ENCODE peak calls at places on chromosomes 16 and 17, in nine cellular contexts. One of them, this sample, is unnamed.

GRCh38 chr17:74295625-74296547 is 21.9 kb downstream of the DNAI2 start:
- DNase-seq in sigmoid colon: no peak
- DNase-seq in fibroblast of lung: no peak
- DNase-seq in esophagus muscularis mucosa: no peak
- DNase-seq in AG04450: no peak
- DNase-seq in AG04449: no peak
- DNase-seq in activated CD8-positive, alpha-beta T cell treated with anti-CD3 and anti-CD28 coated beads for 36 hours: no peak
- DNase-seq in NB4: no peak
- DNase-seq in esophagus squamous epithelium: no peak
- DNase-seq in this sample: no peak

GRCh38 chr17:42759982-42760651 is 910 bp upstream of the RAMP2 start:
- DNase-seq in sigmoid colon: no peak
- DNase-seq in fibroblast of lung: no peak
- DNase-seq in esophagus muscularis mucosa: no peak
- DNase-seq in AG04450: no peak
- DNase-seq in AG04449: no peak
- DNase-seq in activated CD8-positive, alpha-beta T cell treated with anti-CD3 and anti-CD28 coated beads for 36 hours: no peak
- DNase-seq in NB4: peak
- DNase-seq in esophagus squamous epithelium: no peak
- DNase-seq in this sample: peak

GRCh38 chr17:58086953-58087352 is 3.7 kb downstream of the DYNLL2 start:
- DNase-seq in sigmoid colon: no peak
- DNase-seq in fibroblast of lung: no peak
- DNase-seq in esophagus muscularis mucosa: peak
- DNase-seq in AG04450: no peak
- DNase-seq in AG04449: no peak
- DNase-seq in activated CD8-positive, alpha-beta T cell treated with anti-CD3 and anti-CD28 coated beads for 36 hours: no peak
- DNase-seq in NB4: no peak
- DNase-seq in esophagus squamous epithelium: no peak
- DNase-seq in this sample: no peak

GRCh38 chr16:1027416-1027815 is 45.1 kb upstream of the SSTR5 start:
- DNase-seq in sigmoid colon: no peak
- DNase-seq in fibroblast of lung: no peak
- DNase-seq in esophagus muscularis mucosa: no peak
- DNase-seq in AG04450: no peak
- DNase-seq in AG04449: no peak
- DNase-seq in activated CD8-positive, alpha-beta T cell treated with anti-CD3 and anti-CD28 coated beads for 36 hours: no peak
- DNase-seq in NB4: no peak
- DNase-seq in esophagus squamous epithelium: no peak
- DNase-seq in this sample: no peak

GRCh38 chr17:1894753-1895339 is 65.0 kb downstream of the RPA1 start:
- DNase-seq in sigmoid colon: no peak
- DNase-seq in fibroblast of lung: no peak
- DNase-seq in esophagus muscularis mucosa: no peak
- DNase-seq in AG04450: no peak
- DNase-seq in AG04449: no peak
- DNase-seq in activated CD8-positive, alpha-beta T cell treated with anti-CD3 and anti-CD28 coated beads for 36 hours: no peak
- DNase-seq in NB4: no peak
- DNase-seq in esophagus squamous epithelium: no peak
- DNase-seq in this sample: no peak

GRCh38 chr16:76668207-76668725 is 391.1 kb downstream of the CNTNAP4 start:
- DNase-seq in sigmoid colon: no peak
- DNase-seq in fibroblast of lung: no peak
- DNase-seq in esophagus muscularis mucosa: no peak
- DNase-seq in AG04450: no peak
- DNase-seq in AG04449: no peak
- DNase-seq in activated CD8-positive, alpha-beta T cell treated with anti-CD3 and anti-CD28 coated beads for 36 hours: no peak
- DNase-seq in NB4: peak
- DNase-seq in esophagus squamous epithelium: no peak
- DNase-seq in this sample: no peak

GRCh38 chr17:40448639-40449261 is 5.5 kb downstream of the IGFBP4 start:
- DNase-seq in sigmoid colon: no peak
- DNase-seq in fibroblast of lung: peak
- DNase-seq in esophagus muscularis mucosa: no peak
- DNase-seq in AG04450: no peak
- DNase-seq in AG04449: no peak
- DNase-seq in activated CD8-positive, alpha-beta T cell treated with anti-CD3 and anti-CD28 coated beads for 36 hours: no peak
- DNase-seq in NB4: no peak
- DNase-seq in esophagus squamous epithelium: no peak
- DNase-seq in this sample: no peak

GRCh38 chr17:81543339-81543675 is 8.8 kb downstream of the FAAP100 start:
- DNase-seq in sigmoid colon: no peak
- DNase-seq in fibroblast of lung: no peak
- DNase-seq in esophagus muscularis mucosa: no peak
- DNase-seq in AG04450: no peak
- DNase-seq in AG04449: no peak
- DNase-seq in activated CD8-positive, alpha-beta T cell treated with anti-CD3 and anti-CD28 coated beads for 36 hours: no peak
- DNase-seq in NB4: no peak
- DNase-seq in esophagus squamous epithelium: no peak
- DNase-seq in this sample: no peak

GRCh38 chr16:57948027-57948426 is 22.9 kb downstream of the CNGB1 start:
- DNase-seq in sigmoid colon: no peak
- DNase-seq in fibroblast of lung: no peak
- DNase-seq in esophagus muscularis mucosa: no peak
- DNase-seq in AG04450: no peak
- DNase-seq in AG04449: no peak
- DNase-seq in activated CD8-positive, alpha-beta T cell treated with anti-CD3 and anti-CD28 coated beads for 36 hours: no peak
- DNase-seq in NB4: no peak
- DNase-seq in esophagus squamous epithelium: no peak
- DNase-seq in this sample: no peak

GRCh38 chr17:58313815-58314705 is 14.5 kb downstream of the TSPOAP1 start:
- DNase-seq in sigmoid colon: no peak
- DNase-seq in fibroblast of lung: no peak
- DNase-seq in esophagus muscularis mucosa: no peak
- DNase-seq in AG04450: no peak
- DNase-seq in AG04449: no peak
- DNase-seq in activated CD8-positive, alpha-beta T cell treated with anti-CD3 and anti-CD28 coated beads for 36 hours: no peak
- DNase-seq in NB4: no peak
- DNase-seq in esophagus squamous epithelium: no peak
- DNase-seq in this sample: no peak

GRCh38 chr16:85005278-85006069 is 5.9 kb downstream of the ZDHHC7 start:
- DNase-seq in sigmoid colon: peak
- DNase-seq in fibroblast of lung: no peak
- DNase-seq in esophagus muscularis mucosa: no peak
- DNase-seq in AG04450: no peak
- DNase-seq in AG04449: no peak
- DNase-seq in activated CD8-positive, alpha-beta T cell treated with anti-CD3 and anti-CD28 coated beads for 36 hours: no peak
- DNase-seq in NB4: no peak
- DNase-seq in esophagus squamous epithelium: no peak
- DNase-seq in this sample: no peak

GRCh38 chr17:51154176-51154575 is 817 bp downstream of the NME1 start:
- DNase-seq in sigmoid colon: no peak
- DNase-seq in fibroblast of lung: peak
- DNase-seq in esophagus muscularis mucosa: no peak
- DNase-seq in AG04450: no peak
- DNase-seq in AG04449: no peak
- DNase-seq in activated CD8-positive, alpha-beta T cell treated with anti-CD3 and anti-CD28 coated beads for 36 hours: no peak
- DNase-seq in NB4: peak
- DNase-seq in esophagus squamous epithelium: no peak
- DNase-seq in this sample: no peak

GRCh38 chr17:65559802-65560627 is 1.4 kb downstream of the AXIN2 start:
- DNase-seq in sigmoid colon: no peak
- DNase-seq in fibroblast of lung: no peak
- DNase-seq in esophagus muscularis mucosa: no peak
- DNase-seq in AG04450: no peak
- DNase-seq in AG04449: no peak
- DNase-seq in activated CD8-positive, alpha-beta T cell treated with anti-CD3 and anti-CD28 coated beads for 36 hours: no peak
- DNase-seq in NB4: no peak
- DNase-seq in esophagus squamous epithelium: no peak
- DNase-seq in this sample: peak

GRCh38 chr16:82152192-82152591 is 17.8 kb downstream of the MPHOSPH6 start:
- DNase-seq in sigmoid colon: no peak
- DNase-seq in fibroblast of lung: peak
- DNase-seq in esophagus muscularis mucosa: no peak
- DNase-seq in AG04450: peak
- DNase-seq in AG04449: no peak
- DNase-seq in activated CD8-positive, alpha-beta T cell treated with anti-CD3 and anti-CD28 coated beads for 36 hours: no peak
- DNase-seq in NB4: no peak
- DNase-seq in esophagus squamous epithelium: no peak
- DNase-seq in this sample: no peak

GRCh38 chr17:47789611-47790520 is 31.7 kb downstream of the OSBPL7 start:
- DNase-seq in sigmoid colon: no peak
- DNase-seq in fibroblast of lung: peak
- DNase-seq in esophagus muscularis mucosa: peak
- DNase-seq in AG04450: no peak
- DNase-seq in AG04449: no peak
- DNase-seq in activated CD8-positive, alpha-beta T cell treated with anti-CD3 and anti-CD28 coated beads for 36 hours: peak
- DNase-seq in NB4: no peak
- DNase-seq in esophagus squamous epithelium: no peak
- DNase-seq in this sample: peak

DNA sequence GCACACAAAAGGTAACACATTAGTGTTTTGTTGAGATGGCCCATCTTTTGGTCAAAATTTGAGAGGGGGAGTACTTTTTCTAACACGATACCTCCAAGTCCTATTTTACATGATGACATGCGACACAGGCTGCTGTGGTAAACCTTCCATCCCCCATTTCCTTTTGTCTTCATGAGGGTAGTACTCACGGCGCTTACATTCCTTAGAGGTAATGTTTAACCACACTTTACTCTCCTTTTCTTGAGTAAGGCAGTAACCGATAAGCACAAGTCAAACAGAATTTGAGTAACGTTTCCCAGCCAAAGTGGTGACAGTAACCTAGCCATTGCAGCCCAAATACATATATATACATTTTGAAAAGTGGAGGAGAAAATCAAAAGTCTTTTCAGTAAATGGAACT is 35.8 kb upstream of the PITPNM3 start:
- DNase-seq in sigmoid colon: no peak
- DNase-seq in fibroblast of lung: no peak
- DNase-seq in esophagus muscularis mucosa: peak
- DNase-seq in AG04450: no peak
- DNase-seq in AG04449: no peak
- DNase-seq in activated CD8-positive, alpha-beta T cell treated with anti-CD3 and anti-CD28 coated beads for 36 hours: no peak
- DNase-seq in NB4: no peak
- DNase-seq in esophagus squamous epithelium: no peak
- DNase-seq in this sample: no peak
- TF ChIP-seq CTCF in sigmoid colon: no peak
- TF ChIP-seq CTCF in fibroblast of lung: no peak
- TF ChIP-seq CTCF in esophagus muscularis mucosa: no peak
- TF ChIP-seq CTCF in AG04450: no peak
- TF ChIP-seq CTCF in AG04449: no peak
- TF ChIP-seq CTCF in activated CD8-positive, alpha-beta T cell treated with anti-CD3 and anti-CD28 coated beads for 36 hours: no peak
- TF ChIP-seq CTCF in NB4: no peak
- TF ChIP-seq CTCF in esophagus squamous epithelium: no peak
- TF ChIP-seq CTCF in this sample: no peak

GRCh38 chr17:21369395-21369794 is 6.8 kb upstream of the KCNJ12 start:
- DNase-seq in sigmoid colon: no peak
- DNase-seq in fibroblast of lung: no peak
- DNase-seq in esophagus muscularis mucosa: no peak
- DNase-seq in AG04450: no peak
- DNase-seq in AG04449: no peak
- DNase-seq in activated CD8-positive, alpha-beta T cell treated with anti-CD3 and anti-CD28 coated beads for 36 hours: no peak
- DNase-seq in NB4: no peak
- DNase-seq in esophagus squamous epithelium: no peak
- DNase-seq in this sample: no peak
- TF ChIP-seq CTCF in sigmoid colon: no peak
- TF ChIP-seq CTCF in fibroblast of lung: no peak
- TF ChIP-seq CTCF in esophagus muscularis mucosa: no peak
- TF ChIP-seq CTCF in AG04450: no peak
- TF ChIP-seq CTCF in AG04449: no peak
- TF ChIP-seq CTCF in activated CD8-positive, alpha-beta T cell treated with anti-CD3 and anti-CD28 coated beads for 36 hours: no peak
- TF ChIP-seq CTCF in NB4: no peak
- TF ChIP-seq CTCF in esophagus squamous epithelium: no peak
- TF ChIP-seq CTCF in this sample: no peak

GRCh38 chr16:46629331-46629843 is 8.2 kb upstream of the SHCBP1 start:
- DNase-seq in sigmoid colon: no peak
- DNase-seq in fibroblast of lung: peak
- DNase-seq in esophagus muscularis mucosa: no peak
- DNase-seq in AG04450: no peak
- DNase-seq in AG04449: no peak
- DNase-seq in activated CD8-positive, alpha-beta T cell treated with anti-CD3 and anti-CD28 coated beads for 36 hours: no peak
- DNase-seq in NB4: peak
- DNase-seq in esophagus squamous epithelium: no peak
- DNase-seq in this sample: peak
- TF ChIP-seq CTCF in sigmoid colon: no peak
- TF ChIP-seq CTCF in fibroblast of lung: peak
- TF ChIP-seq CTCF in esophagus muscularis mucosa: no peak
- TF ChIP-seq CTCF in AG04450: peak
- TF ChIP-seq CTCF in AG04449: peak
- TF ChIP-seq CTCF in activated CD8-positive, alpha-beta T cell treated with anti-CD3 and anti-CD28 coated beads for 36 hours: no peak
- TF ChIP-seq CTCF in NB4: peak
- TF ChIP-seq CTCF in esophagus squamous epithelium: peak
- TF ChIP-seq CTCF in this sample: no peak

GRCh38 chr17:66989076-66989475 is 24.6 kb downstream of the CACNG4 start:
- DNase-seq in sigmoid colon: no peak
- DNase-seq in fibroblast of lung: no peak
- DNase-seq in esophagus muscularis mucosa: no peak
- DNase-seq in AG04450: no peak
- DNase-seq in AG04449: no peak
- DNase-seq in activated CD8-positive, alpha-beta T cell treated with anti-CD3 and anti-CD28 coated beads for 36 hours: no peak
- DNase-seq in NB4: no peak
- DNase-seq in esophagus squamous epithelium: no peak
- DNase-seq in this sample: no peak

GRCh38 chr17:66986659-66987058 is 22.2 kb downstream of the CACNG4 start:
- DNase-seq in sigmoid colon: no peak
- DNase-seq in fibroblast of lung: no peak
- DNase-seq in esophagus muscularis mucosa: no peak
- DNase-seq in AG04450: no peak
- DNase-seq in AG04449: no peak
- DNase-seq in activated CD8-positive, alpha-beta T cell treated with anti-CD3 and anti-CD28 coated beads for 36 hours: no peak
- DNase-seq in NB4: no peak
- DNase-seq in esophagus squamous epithelium: no peak
- DNase-seq in this sample: no peak

GRCh38 chr17:66989579-66989978 is 25.1 kb downstream of the CACNG4 start:
- DNase-seq in sigmoid colon: no peak
- DNase-seq in fibroblast of lung: no peak
- DNase-seq in esophagus muscularis mucosa: no peak
- DNase-seq in AG04450: no peak
- DNase-seq in AG04449: no peak
- DNase-seq in activated CD8-positive, alpha-beta T cell treated with anti-CD3 and anti-CD28 coated beads for 36 hours: no peak
- DNase-seq in NB4: no peak
- DNase-seq in esophagus squamous epithelium: no peak
- DNase-seq in this sample: no peak

GRCh38 chr17:66987059-66987616 is 22.6 kb downstream of the CACNG4 start:
- DNase-seq in sigmoid colon: no peak
- DNase-seq in fibroblast of lung: no peak
- DNase-seq in esophagus muscularis mucosa: no peak
- DNase-seq in AG04450: no peak
- DNase-seq in AG04449: no peak
- DNase-seq in activated CD8-positive, alpha-beta T cell treated with anti-CD3 and anti-CD28 coated beads for 36 hours: no peak
- DNase-seq in NB4: no peak
- DNase-seq in esophagus squamous epithelium: no peak
- DNase-seq in this sample: no peak

DNA sequence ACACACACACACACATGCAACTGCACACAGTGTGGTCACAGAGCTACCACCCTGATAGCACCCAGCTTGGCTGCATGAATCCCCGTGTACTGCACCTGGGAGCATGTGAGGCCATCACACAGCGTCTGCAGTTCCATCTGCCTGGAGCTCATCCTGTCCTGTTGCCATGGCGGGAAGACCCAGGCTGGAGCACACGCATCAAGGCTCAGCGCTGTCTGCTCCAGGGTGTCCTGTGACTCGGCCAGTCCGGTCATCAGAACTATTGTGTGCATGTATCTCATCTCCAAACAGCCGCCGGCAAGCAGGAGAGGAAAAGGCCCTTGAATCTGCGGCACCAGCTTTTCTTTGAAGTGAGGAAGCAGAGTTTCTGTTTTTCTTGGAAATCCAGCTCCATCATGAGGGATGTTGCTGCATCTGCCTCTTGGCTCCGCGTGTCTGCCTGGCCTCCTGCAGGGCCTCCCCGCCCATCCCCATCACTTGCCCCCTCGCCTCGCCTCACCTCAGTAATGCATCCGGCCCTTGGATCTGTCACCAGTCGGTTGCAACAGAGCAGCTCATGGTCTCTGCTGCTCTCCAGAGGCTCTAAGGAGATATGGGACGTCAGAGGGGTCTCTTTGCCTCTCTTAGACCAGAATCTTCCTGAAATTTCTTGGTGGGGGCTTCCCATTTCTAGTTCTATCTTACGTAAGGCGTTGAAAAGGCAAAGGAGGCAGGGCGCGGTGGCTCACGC is 23.7 kb downstream of the CACNG4 start:
- DNase-seq in sigmoid colon: no peak
- DNase-seq in fibroblast of lung: no peak
- DNase-seq in esophagus muscularis mucosa: no peak
- DNase-seq in AG04450: no peak
- DNase-seq in AG04449: no peak
- DNase-seq in activated CD8-positive, alpha-beta T cell treated with anti-CD3 and anti-CD28 coated beads for 36 hours: no peak
- DNase-seq in NB4: no peak
- DNase-seq in esophagus squamous epithelium: no peak
- DNase-seq in this sample: no peak
- TF ChIP-seq CTCF in sigmoid colon: no peak
- TF ChIP-seq CTCF in fibroblast of lung: no peak
- TF ChIP-seq CTCF in esophagus muscularis mucosa: no peak
- TF ChIP-seq CTCF in AG04450: no peak
- TF ChIP-seq CTCF in AG04449: no peak
- TF ChIP-seq CTCF in activated CD8-positive, alpha-beta T cell treated with anti-CD3 and anti-CD28 coated beads for 36 hours: no peak
- TF ChIP-seq CTCF in NB4: no peak
- TF ChIP-seq CTCF in esophagus squamous epithelium: no peak
- TF ChIP-seq CTCF in this sample: no peak